ENCODE peak calls at places on chromosomes 3 and 15, in five cellular contexts. One of them, this sample, is unnamed.
A peak's percentile ranks its signal among the peaks of the same experiment; 100 is the strongest.

GRCh38 chr15:89149501-89150101 is 61.3 kb downstream of the ABHD2 start:
- DNase-seq in Calu3: no peak
- DNase-seq in natural killer cell: no peak
- DNase-seq in sigmoid colon: peak; percentile 62
- DNase-seq in A549: no peak
- DNase-seq in this sample: no peak

GRCh38 chr3:184766555-184767261 is 45.3 kb upstream of the VPS8 start:
- DNase-seq in Calu3: no peak
- DNase-seq in natural killer cell: no peak
- DNase-seq in sigmoid colon: no peak
- DNase-seq in A549: no peak
- DNase-seq in this sample: no peak

GRCh38 chr3:89964347-89964746 is 856.9 kb downstream of the EPHA3 start:
- DNase-seq in Calu3: no peak
- DNase-seq in natural killer cell: no peak
- DNase-seq in sigmoid colon: no peak
- DNase-seq in A549: no peak
- DNase-seq in this sample: no peak

GRCh38 chr15:47990821-47991220 is 130.0 kb upstream of the SLC24A5 start:
- DNase-seq in Calu3: no peak
- DNase-seq in natural killer cell: no peak
- DNase-seq in sigmoid colon: no peak
- DNase-seq in A549: no peak
- DNase-seq in this sample: no peak

GRCh38 chr3:127817331-127817821 is 4.9 kb downstream of the MGLL start:
- DNase-seq in Calu3: peak; percentile 77
- DNase-seq in natural killer cell: no peak
- DNase-seq in sigmoid colon: no peak
- DNase-seq in A549: no peak
- DNase-seq in this sample: no peak

GRCh38 chr15:80403712-80404056 is 498 bp upstream of the ARNT2 start:
- DNase-seq in Calu3: peak; percentile 27
- DNase-seq in natural killer cell: no peak
- DNase-seq in sigmoid colon: no peak
- DNase-seq in A549: peak; percentile 58
- DNase-seq in this sample: peak; percentile 72

GRCh38 chr15:37933685-37934084 is 755 bp upstream of the TMCO5A start:
- DNase-seq in Calu3: no peak
- DNase-seq in natural killer cell: no peak
- DNase-seq in sigmoid colon: no peak
- DNase-seq in A549: no peak
- DNase-seq in this sample: no peak

GRCh38 chr15:75842722-75843617 is at the start of gene UBE2Q2:
- DNase-seq in Calu3: peak; percentile 78
- DNase-seq in natural killer cell: peak; percentile 67
- DNase-seq in sigmoid colon: peak; percentile 86
- DNase-seq in A549: peak; percentile 93
- DNase-seq in this sample: peak; percentile 84

DNA sequence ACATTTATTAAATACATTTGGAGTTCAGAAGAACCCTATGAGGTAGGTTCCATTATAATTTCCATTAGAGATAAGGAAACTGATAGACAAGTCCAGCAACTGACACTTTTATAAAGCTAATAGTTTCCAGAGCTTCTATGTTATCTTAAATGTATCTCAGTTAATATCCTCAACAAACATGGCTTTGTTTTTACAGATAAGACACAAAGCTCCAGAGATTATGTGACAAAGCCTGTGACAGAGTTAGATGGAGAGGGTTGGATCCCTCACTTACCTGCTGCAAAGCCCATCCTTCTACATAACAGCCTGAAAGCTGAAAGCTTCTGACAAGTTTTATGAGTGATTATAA is 473 bp upstream of the COMMD2 start:
- DNase-seq in Calu3: no peak
- DNase-seq in natural killer cell: no peak
- DNase-seq in sigmoid colon: no peak
- DNase-seq in A549: no peak
- DNase-seq in this sample: no peak
- TF ChIP-seq CTCF in Calu3: no peak
- TF ChIP-seq CTCF in natural killer cell: no peak
- TF ChIP-seq CTCF in sigmoid colon: no peak
- TF ChIP-seq CTCF in A549: peak; percentile 4
- TF ChIP-seq CTCF in this sample: peak; percentile 26

DNA sequence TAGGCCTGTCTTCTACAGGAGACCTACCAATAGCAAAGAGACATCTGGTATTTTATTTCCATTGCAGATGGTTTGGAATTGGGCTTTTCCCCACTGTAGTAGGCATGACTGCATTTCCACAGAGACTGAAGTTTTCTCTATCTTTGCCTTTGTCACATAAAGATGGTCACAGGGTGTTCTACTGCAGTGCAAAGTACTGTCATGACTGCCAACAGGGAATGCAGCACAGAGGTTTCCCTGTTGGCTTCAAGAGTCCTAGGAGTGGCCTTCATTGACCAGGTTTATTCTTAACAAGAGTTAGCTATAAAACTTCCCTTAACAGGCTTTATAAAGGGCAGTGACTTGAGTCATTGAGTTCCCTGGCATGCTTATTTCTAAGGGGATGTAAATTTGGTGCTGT is 36.8 kb upstream of the TM4SF4 start:
- DNase-seq in Calu3: no peak
- DNase-seq in natural killer cell: no peak
- DNase-seq in sigmoid colon: no peak
- DNase-seq in A549: no peak
- DNase-seq in this sample: no peak
- TF ChIP-seq CTCF in Calu3: no peak
- TF ChIP-seq CTCF in natural killer cell: no peak
- TF ChIP-seq CTCF in sigmoid colon: no peak
- TF ChIP-seq CTCF in A549: no peak
- TF ChIP-seq CTCF in this sample: no peak

GRCh38 chr3:107790612-107791011 is 267.9 kb downstream of the BBX start:
- DNase-seq in Calu3: no peak
- DNase-seq in natural killer cell: no peak
- DNase-seq in sigmoid colon: no peak
- DNase-seq in A549: no peak
- DNase-seq in this sample: no peak
- TF ChIP-seq CTCF in Calu3: no peak
- TF ChIP-seq CTCF in natural killer cell: no peak
- TF ChIP-seq CTCF in sigmoid colon: no peak
- TF ChIP-seq CTCF in A549: no peak
- TF ChIP-seq CTCF in this sample: no peak

GRCh38 chr3:10941972-10942371 is 50.6 kb upstream of the SLC6A1 start:
- DNase-seq in Calu3: peak; percentile 15
- DNase-seq in natural killer cell: no peak
- DNase-seq in sigmoid colon: no peak
- DNase-seq in A549: no peak
- DNase-seq in this sample: no peak
- TF ChIP-seq CTCF in Calu3: peak; percentile 34
- TF ChIP-seq CTCF in natural killer cell: peak; percentile 27
- TF ChIP-seq CTCF in sigmoid colon: no peak
- TF ChIP-seq CTCF in A549: peak; percentile 43
- TF ChIP-seq CTCF in this sample: peak; percentile 77

GRCh38 chr3:12934431-12934830 is 93.1 kb upstream of the RPL32 start:
- DNase-seq in Calu3: no peak
- DNase-seq in natural killer cell: no peak
- DNase-seq in sigmoid colon: peak; percentile 89
- DNase-seq in A549: no peak
- DNase-seq in this sample: no peak

GRCh38 chr3:12933901-12934300 is 92.5 kb upstream of the RPL32 start:
- DNase-seq in Calu3: no peak
- DNase-seq in natural killer cell: no peak
- DNase-seq in sigmoid colon: no peak
- DNase-seq in A549: no peak
- DNase-seq in this sample: no peak

GRCh38 chr3:12932754-12933153 is 91.4 kb upstream of the RPL32 start:
- DNase-seq in Calu3: no peak
- DNase-seq in natural killer cell: no peak
- DNase-seq in sigmoid colon: no peak
- DNase-seq in A549: no peak
- DNase-seq in this sample: no peak

GRCh38 chr3:12935861-12936830 is 94.8 kb upstream of the RPL32 start:
- DNase-seq in Calu3: no peak
- DNase-seq in natural killer cell: no peak
- DNase-seq in sigmoid colon: no peak
- DNase-seq in A549: no peak
- DNase-seq in this sample: no peak

GRCh38 chr3:12935023-12935860 is 93.9 kb upstream of the RPL32 start:
- DNase-seq in Calu3: no peak
- DNase-seq in natural killer cell: no peak
- DNase-seq in sigmoid colon: no peak
- DNase-seq in A549: no peak
- DNase-seq in this sample: no peak
- TF ChIP-seq CTCF in Calu3: no peak
- TF ChIP-seq CTCF in natural killer cell: no peak
- TF ChIP-seq CTCF in sigmoid colon: no peak
- TF ChIP-seq CTCF in A549: no peak
- TF ChIP-seq CTCF in this sample: no peak

GRCh38 chr3:45043715-45044299 is 17.7 kb downstream of the CLEC3B start:
- DNase-seq in Calu3: no peak
- DNase-seq in natural killer cell: no peak
- DNase-seq in sigmoid colon: no peak
- DNase-seq in A549: no peak
- DNase-seq in this sample: no peak
- TF ChIP-seq CTCF in Calu3: no peak
- TF ChIP-seq CTCF in natural killer cell: no peak
- TF ChIP-seq CTCF in sigmoid colon: no peak
- TF ChIP-seq CTCF in A549: no peak
- TF ChIP-seq CTCF in this sample: no peak

DNA sequence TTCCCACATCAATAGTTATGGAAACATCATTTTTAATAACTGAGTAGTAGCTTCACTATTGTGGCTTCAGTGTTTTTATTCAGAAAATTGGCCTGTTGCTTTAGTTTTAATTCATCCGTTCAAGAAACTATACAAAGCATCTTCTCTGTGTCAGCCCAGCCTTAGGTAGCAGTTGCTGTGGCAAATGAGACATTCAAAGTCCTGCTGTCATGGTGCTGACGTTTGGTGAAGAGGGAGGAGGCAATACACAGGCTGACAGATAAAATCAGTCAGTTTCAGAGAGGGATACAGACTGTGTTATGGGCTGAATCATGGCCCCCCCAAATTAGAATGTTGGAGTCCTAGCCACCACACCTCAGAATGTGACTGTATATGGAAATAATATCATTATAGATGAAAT is 56.5 kb downstream of the SLC7A14 start:
- DNase-seq in Calu3: no peak
- DNase-seq in natural killer cell: no peak
- DNase-seq in sigmoid colon: no peak
- DNase-seq in A549: no peak
- DNase-seq in this sample: no peak
- TF ChIP-seq CTCF in Calu3: no peak
- TF ChIP-seq CTCF in natural killer cell: no peak
- TF ChIP-seq CTCF in sigmoid colon: no peak
- TF ChIP-seq CTCF in A549: no peak
- TF ChIP-seq CTCF in this sample: no peak

GRCh38 chr15:57925650-57926049 is 139.9 kb downstream of the ALDH1A2 start:
- DNase-seq in Calu3: no peak
- DNase-seq in natural killer cell: no peak
- DNase-seq in sigmoid colon: no peak
- DNase-seq in A549: no peak
- DNase-seq in this sample: no peak

GRCh38 chr15:57932348-57932747 is 133.2 kb downstream of the ALDH1A2 start:
- DNase-seq in Calu3: no peak
- DNase-seq in natural killer cell: no peak
- DNase-seq in sigmoid colon: no peak
- DNase-seq in A549: no peak
- DNase-seq in this sample: no peak

GRCh38 chr15:57927091-57927631 is 138.3 kb downstream of the ALDH1A2 start:
- DNase-seq in Calu3: no peak
- DNase-seq in natural killer cell: no peak
- DNase-seq in sigmoid colon: no peak
- DNase-seq in A549: no peak
- DNase-seq in this sample: no peak

GRCh38 chr15:57931570-57931969 is 133.9 kb downstream of the ALDH1A2 start:
- DNase-seq in Calu3: no peak
- DNase-seq in natural killer cell: no peak
- DNase-seq in sigmoid colon: no peak
- DNase-seq in A549: no peak
- DNase-seq in this sample: no peak
- TF ChIP-seq CTCF in Calu3: no peak
- TF ChIP-seq CTCF in natural killer cell: no peak
- TF ChIP-seq CTCF in sigmoid colon: no peak
- TF ChIP-seq CTCF in A549: no peak
- TF ChIP-seq CTCF in this sample: no peak

DNA sequence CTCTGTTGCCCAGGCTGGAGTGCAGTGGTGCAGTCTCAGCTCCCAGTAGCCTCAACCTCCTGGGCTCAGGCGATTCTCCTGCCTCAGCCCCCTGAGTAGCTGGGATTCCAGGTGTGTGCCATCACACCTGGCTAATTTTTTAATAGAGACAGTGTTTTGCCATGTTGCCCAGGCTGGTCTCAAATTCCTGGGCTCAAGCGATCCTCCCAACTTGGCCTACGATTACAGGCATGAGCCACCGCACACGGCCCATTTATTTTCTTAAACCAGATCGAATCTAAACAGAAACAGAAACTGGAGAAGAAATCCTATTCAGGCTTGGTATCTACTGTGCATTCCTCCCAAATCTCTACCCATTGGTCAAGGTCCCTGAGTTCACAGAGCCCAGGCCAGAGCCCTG is 74.2 kb downstream of the PGPEP1L start:
- DNase-seq in Calu3: no peak
- DNase-seq in natural killer cell: no peak
- DNase-seq in sigmoid colon: no peak
- DNase-seq in A549: no peak
- DNase-seq in this sample: no peak
- TF ChIP-seq CTCF in Calu3: no peak
- TF ChIP-seq CTCF in natural killer cell: no peak
- TF ChIP-seq CTCF in sigmoid colon: no peak
- TF ChIP-seq CTCF in A549: no peak
- TF ChIP-seq CTCF in this sample: no peak